ENCODE peak calls at places on chromosomes 16 and 17, in seven cellular contexts. Z is mammary epithelial cell, B is GM23248, S is neuronal stem cell, U is GM23338, D is astrocyte, N is OCI-LY7. G is an unnamed sample.

GRCh38 chr16:12390644-12391043 is 413.0 kb downstream of the CPPED1 start:
- DNase-seq in N (no peak), S (no peak), B (peak; percentile 73), D (peak; percentile 38), U (no peak), Z (peak; percentile 14), G (no peak)

GRCh38 chr16:19899605-19899955 is 14.9 kb upstream of the GPRC5B start:
- DNase-seq in U (no peak), Z (no peak), N (no peak), B (no peak), S (no peak), D (no peak), G (no peak)

GRCh38 chr16:8712589-8713361 is 38.4 kb downstream of the ABAT start:
- DNase-seq in D (no peak), S (peak; percentile 62), Z (no peak), U (peak; percentile 82), N (no peak), B (no peak), G (no peak)

GRCh38 chr16:49048557-49048956 is 233.1 kb downstream of the CBLN1 start:
- DNase-seq in N (no peak), B (peak; percentile 32), U (no peak), Z (peak; percentile 3), S (no peak), D (peak; percentile 52), G (no peak)

GRCh38 chr17:33084755-33085154 is 93.1 kb downstream of the SPACA3 start:
- DNase-seq in N (no peak), U (no peak), Z (no peak), B (no peak), D (no peak), S (no peak), G (no peak)

GRCh38 chr17:27354491-27355081 is 60.7 kb downstream of the WSB1 start:
- DNase-seq in B (peak; percentile 45), Z (peak; percentile 51), U (no peak), N (peak; percentile 43), D (no peak), S (no peak), G (peak; percentile 95)

GRCh38 chr16:67216612-67217490 is 10.1 kb upstream of the TMEM208 start:
- DNase-seq in Z (no peak), B (peak; percentile 22), S (no peak), D (no peak), U (no peak), N (no peak), G (no peak)

GRCh38 chr17:55458977-55459376 is 37.3 kb upstream of the MMD start:
- DNase-seq in B (peak; percentile 87), D (peak; percentile 76), N (no peak), S (no peak), U (no peak), Z (peak; percentile 87), G (no peak)

GRCh38 chr16:3780570-3780969 is 63.2 kb upstream of the TRAP1 start:
- DNase-seq in D (no peak), Z (peak; percentile 22), B (peak; percentile 18), N (peak; percentile 44), U (no peak), S (no peak), G (no peak)

GRCh38 chr16:79762217-79762616 is 161.7 kb upstream of the MAF start:
- DNase-seq in U (no peak), D (no peak), N (no peak), Z (no peak), S (no peak), B (no peak), G (no peak)

GRCh38 chr17:73189417-73190099 is 3.3 kb upstream of the COG1 start:
- DNase-seq in Z (peak; percentile 50), D (no peak), N (peak; percentile 22), U (peak; percentile 68), S (peak; percentile 29), B (peak; percentile 64), G (peak; percentile 64)

GRCh38 chr17:59311051-59311468 is 20.4 kb upstream of the YPEL2 start:
- DNase-seq in Z (peak; percentile 37), B (peak; percentile 74), N (peak; percentile 79), D (peak; percentile 23), U (peak; percentile 80), S (peak; percentile 57), G (peak; percentile 90)

DNA sequence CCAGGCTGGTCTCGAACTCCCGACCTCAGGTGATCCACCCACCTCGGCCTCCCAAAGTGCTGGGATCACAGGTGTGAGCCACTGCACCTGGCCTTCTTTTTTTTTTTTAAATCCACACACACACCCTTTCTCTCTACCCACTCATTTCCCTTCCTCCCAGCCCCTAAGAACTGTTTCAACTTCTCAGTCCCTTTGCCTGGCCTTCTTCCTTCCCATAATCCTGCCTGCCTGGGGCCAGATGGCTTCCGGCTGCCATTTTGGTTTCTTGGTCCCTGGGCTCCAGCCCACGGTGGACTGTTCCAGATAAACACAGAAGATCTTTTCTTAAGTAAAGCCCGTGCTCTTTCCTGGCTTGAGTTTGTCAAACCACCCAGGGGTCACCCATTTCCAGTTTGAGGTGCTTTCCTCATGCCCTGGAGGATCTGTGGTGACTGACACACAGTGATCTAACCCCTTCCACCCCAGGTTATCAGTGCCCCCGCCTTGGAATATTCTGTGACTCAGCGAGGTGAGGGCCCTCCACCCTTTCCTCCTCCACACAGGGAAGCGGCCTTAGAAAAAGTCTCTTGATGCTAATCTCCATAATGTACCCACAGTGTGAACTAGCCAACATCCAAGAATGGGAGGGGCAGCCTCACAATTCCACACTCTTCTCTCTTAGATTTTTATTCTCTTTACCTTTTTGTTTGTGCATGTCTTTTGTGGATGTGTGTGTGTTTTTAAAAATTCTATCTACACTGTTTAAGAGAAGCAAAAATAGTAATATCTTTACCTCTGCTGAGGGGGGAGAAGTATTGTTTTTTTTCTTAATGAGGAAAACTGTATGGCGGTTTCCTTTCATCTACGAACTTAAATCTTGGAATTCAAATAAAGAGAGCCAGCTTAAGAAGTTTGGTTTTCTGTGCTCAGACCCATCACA is 60.0 kb downstream of the CRISPLD2 start:
- DNase-seq in B (no peak), U (no peak), N (no peak), S (no peak), Z (peak; percentile 78), D (no peak), G (peak; percentile 52)
- H2AFZ ChIP-seq in B (peak overlapping the region; percentile 23), U (no peak overlapping the region), N (no peak overlapping the region), S (no peak overlapping the region), Z (peak overlapping the region; percentile 75), D (no peak overlapping the region), G (no peak overlapping the region)

GRCh38 chr17:17313350-17313991 is 10.3 kb downstream of the NT5M start:
- DNase-seq in D (no peak), S (no peak), Z (peak; percentile 45), N (peak; percentile 74), U (peak; percentile 89), B (peak; percentile 23), G (peak; percentile 50)
- H2AFZ ChIP-seq in D (peak overlapping the region; percentile 39), S (no peak overlapping the region), Z (peak overlapping the region; percentile 39), N (no peak overlapping the region), U (peak overlapping the region; percentile 80), B (no peak overlapping the region), G (no peak overlapping the region)

GRCh38 chr17:8062807-8063483 is 24.1 kb downstream of the ALOX15B start:
- DNase-seq in D (no peak), S (no peak), B (no peak), Z (no peak), N (no peak), U (no peak), G (no peak)

GRCh38 chr17:8060274-8060673 is 21.4 kb downstream of the ALOX15B start:
- DNase-seq in B (peak; percentile 84), D (peak; percentile 25), U (peak; percentile 91), S (peak; percentile 83), N (peak; percentile 80), Z (peak; percentile 63), G (peak; percentile 97)

GRCh38 chr17:8064590-8065019 is 22.9 kb downstream of the ALOX12B start:
- DNase-seq in D (no peak), N (no peak), U (no peak), S (no peak), B (no peak), Z (no peak), G (no peak)

GRCh38 chr17:8063761-8064589 is 23.5 kb downstream of the ALOX12B start:
- DNase-seq in D (no peak), U (peak; percentile 59), B (no peak), Z (no peak), N (no peak), S (no peak), G (no peak)

DNA sequence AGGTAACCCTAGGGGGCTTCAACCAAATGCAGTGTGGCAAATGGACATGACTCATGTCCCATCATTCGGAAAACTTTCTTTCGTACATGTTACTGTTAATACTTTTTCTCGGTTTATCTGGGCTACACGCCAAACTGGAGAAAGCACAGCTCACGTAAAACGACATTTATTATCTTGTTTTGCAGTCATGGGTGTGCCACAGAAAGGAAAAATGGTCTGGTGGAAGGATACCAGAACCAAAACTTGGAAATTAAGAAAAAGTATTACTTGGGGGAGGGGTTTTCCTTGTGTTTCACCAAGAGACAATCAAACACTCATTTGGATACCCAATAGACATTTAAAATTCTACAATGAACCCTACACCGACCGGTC is 23.6 kb downstream of the ALOX15B start:
- DNase-seq in B (peak; percentile 28), U (no peak), Z (no peak), S (no peak), D (peak; percentile 29), N (no peak), G (no peak)
- H2AFZ ChIP-seq in B (peak overlapping the region; percentile 7), U (no peak overlapping the region), Z (peak overlapping the region; percentile 78), S (no peak overlapping the region), D (no peak overlapping the region), N (no peak overlapping the region), G (no peak overlapping the region)

GRCh38 chr16:10314811-10315210 is 71.0 kb upstream of the ATF7IP2 start:
- DNase-seq in Z (peak; percentile 53), U (no peak), B (peak; percentile 24), S (no peak), D (peak; percentile 37), N (peak; percentile 66), G (no peak)

GRCh38 chr16:10312023-10312422 is 73.8 kb upstream of the ATF7IP2 start:
- DNase-seq in S (no peak), Z (no peak), U (no peak), N (no peak), D (no peak), B (no peak), G (no peak)

GRCh38 chr16:10309271-10309932 is 76.5 kb upstream of the ATF7IP2 start:
- DNase-seq in B (no peak), S (no peak), Z (no peak), N (no peak), D (no peak), U (no peak), G (no peak)

GRCh38 chr16:10314317-10314716 is 71.5 kb upstream of the ATF7IP2 start:
- DNase-seq in B (no peak), S (no peak), N (no peak), D (no peak), U (no peak), Z (no peak), G (no peak)

DNA sequence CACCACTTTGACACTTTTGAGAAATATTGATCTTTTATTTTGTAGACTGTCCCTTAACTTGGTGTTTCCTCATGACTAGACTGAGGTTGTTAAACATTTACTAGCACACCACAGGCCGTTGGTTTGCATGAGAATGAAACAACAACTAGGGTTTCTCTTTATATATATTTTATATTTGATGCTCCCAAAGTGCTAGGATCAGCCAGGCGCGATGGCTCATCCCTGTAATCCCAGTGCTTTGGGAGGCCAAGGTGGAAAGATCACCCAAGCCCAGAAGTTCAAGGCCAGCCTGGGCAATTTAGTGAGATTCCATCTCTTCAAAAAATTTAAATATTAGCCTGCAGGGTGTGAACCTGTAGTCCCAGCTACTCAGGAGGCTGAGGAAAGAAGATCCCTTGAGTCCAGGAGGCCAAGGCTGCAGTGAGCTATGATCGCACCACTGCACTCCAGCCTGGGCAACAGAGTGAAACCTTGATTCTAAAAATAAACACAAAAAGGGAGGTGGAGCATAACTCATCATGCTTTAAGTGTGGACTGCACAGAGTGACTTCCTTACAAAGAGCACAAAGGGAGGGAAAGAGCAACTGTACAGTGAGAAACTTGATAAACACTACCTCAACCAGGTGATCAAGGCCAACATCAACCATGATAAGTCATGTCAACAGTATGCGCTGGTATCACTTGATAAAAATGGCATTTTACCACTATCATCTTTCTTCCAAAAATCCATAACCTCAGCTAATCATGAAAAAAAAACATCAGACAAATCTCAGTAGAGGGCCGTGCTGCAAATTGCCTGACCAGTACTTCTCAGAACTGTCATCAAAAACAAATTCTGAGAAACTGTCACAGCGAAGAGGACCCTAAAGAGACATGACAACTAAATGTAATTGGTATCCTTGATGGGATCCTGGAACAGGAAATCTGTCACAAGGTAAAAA is 72.8 kb upstream of the ATF7IP2 start:
- DNase-seq in D (no peak), N (peak; percentile 81), U (no peak), Z (no peak), S (no peak), B (no peak), G (no peak)
- H2AFZ ChIP-seq in D (no peak overlapping the region), N (peak overlapping the region; percentile 98), U (no peak overlapping the region), Z (no peak overlapping the region), S (no peak overlapping the region), B (no peak overlapping the region), G (no peak overlapping the region)

G was measured in trophoblast cell.